ENCODE peak calls at places on chromosome 12, in four cellular contexts. One of them, this sample, is unnamed.

GRCh38 chr12:123119808-123120207 is 31.1 kb downstream of the PITPNM2 start:
- DNase-seq in CD8-positive, alpha-beta T cell: peak
- DNase-seq in mucosa of descending colon: no peak
- DNase-seq in BJ: no peak
- DNase-seq in this sample: no peak

GRCh38 chr12:51954465-51955361 is 3.2 kb downstream of the ACVR1B start:
- DNase-seq in BJ: no peak
- DNase-seq in CD8-positive, alpha-beta T cell: no peak
- DNase-seq in mucosa of descending colon: peak
- DNase-seq in this sample: no peak

GRCh38 chr12:24172773-24173447 is 223.4 kb upstream of the SOX5 start:
- DNase-seq in CD8-positive, alpha-beta T cell: no peak
- DNase-seq in mucosa of descending colon: no peak
- DNase-seq in BJ: no peak
- DNase-seq in this sample: no peak

GRCh38 chr12:47950856-47951468 is 12.4 kb upstream of the TMEM106C start:
- DNase-seq in mucosa of descending colon: no peak
- DNase-seq in CD8-positive, alpha-beta T cell: no peak
- DNase-seq in BJ: no peak
- DNase-seq in this sample: no peak

GRCh38 chr12:95224202-95225170 is 6.9 kb downstream of the VEZT start:
- DNase-seq in mucosa of descending colon: no peak
- DNase-seq in BJ: no peak
- DNase-seq in CD8-positive, alpha-beta T cell: no peak
- DNase-seq in this sample: no peak

GRCh38 chr12:23359975-23360638 is 589.4 kb downstream of the SOX5 start:
- DNase-seq in BJ: no peak
- DNase-seq in mucosa of descending colon: no peak
- DNase-seq in CD8-positive, alpha-beta T cell: no peak
- DNase-seq in this sample: peak

GRCh38 chr12:94644141-94644575 is 6.2 kb downstream of the TMCC3 start:
- DNase-seq in mucosa of descending colon: no peak
- DNase-seq in BJ: no peak
- DNase-seq in CD8-positive, alpha-beta T cell: peak
- DNase-seq in this sample: no peak

GRCh38 chr12:22851532-22851931 is 226.6 kb downstream of the ETNK1 start:
- DNase-seq in CD8-positive, alpha-beta T cell: no peak
- DNase-seq in BJ: no peak
- DNase-seq in mucosa of descending colon: no peak
- DNase-seq in this sample: no peak

GRCh38 chr12:64187370-64187769 is 34.7 kb downstream of the KICS2 start:
- DNase-seq in mucosa of descending colon: no peak
- DNase-seq in CD8-positive, alpha-beta T cell: no peak
- DNase-seq in BJ: no peak
- DNase-seq in this sample: no peak

GRCh38 chr12:42868291-42868690 is 278.7 kb upstream of the PRICKLE1 start:
- DNase-seq in CD8-positive, alpha-beta T cell: no peak
- DNase-seq in BJ: no peak
- DNase-seq in mucosa of descending colon: no peak
- DNase-seq in this sample: no peak

GRCh38 chr12:42871831-42872230 is 282.3 kb upstream of the PRICKLE1 start:
- DNase-seq in CD8-positive, alpha-beta T cell: no peak
- DNase-seq in BJ: no peak
- DNase-seq in mucosa of descending colon: no peak
- DNase-seq in this sample: no peak

DNA sequence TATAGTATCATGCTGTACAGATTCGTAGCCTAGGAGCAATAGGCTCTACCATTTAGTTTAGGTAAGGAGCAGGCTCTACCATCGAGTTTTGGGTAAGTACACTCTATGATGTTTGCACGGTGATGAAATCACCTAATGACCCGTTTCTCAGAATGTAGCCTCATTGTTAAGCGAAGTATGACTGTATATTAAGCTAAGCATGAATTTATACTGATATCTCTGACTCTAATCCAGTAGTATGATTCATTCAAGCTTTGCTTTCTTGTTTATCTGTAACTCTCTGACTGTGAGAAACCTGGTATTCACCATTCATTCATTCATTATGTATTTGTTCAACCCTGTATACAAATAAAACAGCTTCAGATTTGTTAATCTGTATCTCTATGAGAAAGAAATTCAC is 283.9 kb upstream of the PRICKLE1 start:
- DNase-seq in CD8-positive, alpha-beta T cell: no peak
- DNase-seq in mucosa of descending colon: no peak
- DNase-seq in BJ: no peak
- DNase-seq in this sample: no peak
- TF ChIP-seq CTCF in CD8-positive, alpha-beta T cell: no peak
- TF ChIP-seq CTCF in mucosa of descending colon: no peak
- TF ChIP-seq CTCF in BJ: no peak
- TF ChIP-seq CTCF in this sample: no peak

GRCh38 chr12:12537421-12537820 is 25.2 kb downstream of the DUSP16 start:
- DNase-seq in mucosa of descending colon: no peak
- DNase-seq in BJ: no peak
- DNase-seq in CD8-positive, alpha-beta T cell: no peak
- DNase-seq in this sample: no peak

GRCh38 chr12:12541782-12542181 is 20.9 kb downstream of the DUSP16 start:
- DNase-seq in BJ: no peak
- DNase-seq in mucosa of descending colon: no peak
- DNase-seq in CD8-positive, alpha-beta T cell: no peak
- DNase-seq in this sample: no peak

GRCh38 chr12:12540261-12541013 is 22.2 kb downstream of the DUSP16 start:
- DNase-seq in BJ: no peak
- DNase-seq in CD8-positive, alpha-beta T cell: no peak
- DNase-seq in mucosa of descending colon: no peak
- DNase-seq in this sample: no peak

GRCh38 chr12:12538535-12538934 is 24.1 kb downstream of the DUSP16 start:
- DNase-seq in mucosa of descending colon: no peak
- DNase-seq in CD8-positive, alpha-beta T cell: no peak
- DNase-seq in BJ: no peak
- DNase-seq in this sample: no peak

DNA sequence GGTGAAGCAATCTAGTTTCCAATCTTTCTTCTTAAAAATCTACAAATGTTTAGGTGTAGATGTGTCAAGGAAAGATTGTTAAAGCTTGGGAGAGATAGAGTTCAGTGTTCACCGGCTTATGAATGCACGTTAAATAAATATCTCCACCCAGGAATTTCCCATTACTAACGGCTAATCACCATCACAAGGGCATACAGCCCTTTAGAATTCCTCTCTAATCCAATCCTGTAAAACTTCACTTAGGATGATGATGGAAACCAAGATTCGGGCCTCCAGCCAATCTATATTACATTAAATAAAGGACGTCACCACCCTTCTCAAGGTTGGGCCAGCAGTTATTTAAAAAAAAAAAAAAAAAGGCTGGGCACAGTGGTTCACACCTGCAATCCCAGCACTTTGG is 23.3 kb downstream of the DUSP16 start:
- DNase-seq in CD8-positive, alpha-beta T cell: no peak
- DNase-seq in mucosa of descending colon: peak
- DNase-seq in BJ: no peak
- DNase-seq in this sample: no peak
- H3K4me3 ChIP-seq in CD8-positive, alpha-beta T cell: no peak
- H3K4me3 ChIP-seq in mucosa of descending colon: no peak
- H3K4me3 ChIP-seq in BJ: no peak
- H3K4me3 ChIP-seq in this sample: no peak

GRCh38 chr12:120314220-120314619 is 12.1 kb downstream of the SIRT4 start:
- DNase-seq in CD8-positive, alpha-beta T cell: no peak
- DNase-seq in BJ: no peak
- DNase-seq in mucosa of descending colon: no peak
- DNase-seq in this sample: no peak
- TF ChIP-seq CTCF in CD8-positive, alpha-beta T cell: no peak
- TF ChIP-seq CTCF in BJ: peak
- TF ChIP-seq CTCF in mucosa of descending colon: no peak
- TF ChIP-seq CTCF in this sample: peak

GRCh38 chr12:6211421-6211869 is 11.2 kb downstream of the CD9 start:
- DNase-seq in mucosa of descending colon: no peak
- DNase-seq in BJ: peak
- DNase-seq in CD8-positive, alpha-beta T cell: no peak
- DNase-seq in this sample: no peak
- H3K4me3 ChIP-seq in mucosa of descending colon: no peak
- H3K4me3 ChIP-seq in BJ: no peak
- H3K4me3 ChIP-seq in CD8-positive, alpha-beta T cell: no peak
- H3K4me3 ChIP-seq in this sample: no peak

GRCh38 chr12:106345739-106346138 is 11.8 kb upstream of the POLR3B start:
- DNase-seq in CD8-positive, alpha-beta T cell: no peak
- DNase-seq in mucosa of descending colon: peak
- DNase-seq in BJ: no peak
- DNase-seq in this sample: no peak
- TF ChIP-seq CTCF in CD8-positive, alpha-beta T cell: no peak
- TF ChIP-seq CTCF in mucosa of descending colon: peak
- TF ChIP-seq CTCF in BJ: peak
- TF ChIP-seq CTCF in this sample: peak

GRCh38 chr12:69529021-69529420 is 56.2 kb upstream of the CCT2 start:
- DNase-seq in BJ: no peak
- DNase-seq in mucosa of descending colon: no peak
- DNase-seq in CD8-positive, alpha-beta T cell: no peak
- DNase-seq in this sample: no peak

GRCh38 chr12:69534389-69534822 is 50.9 kb upstream of the CCT2 start:
- DNase-seq in CD8-positive, alpha-beta T cell: no peak
- DNase-seq in BJ: peak
- DNase-seq in mucosa of descending colon: peak
- DNase-seq in this sample: peak
- H3K4me3 ChIP-seq in CD8-positive, alpha-beta T cell: no peak
- H3K4me3 ChIP-seq in BJ: no peak
- H3K4me3 ChIP-seq in mucosa of descending colon: no peak
- H3K4me3 ChIP-seq in this sample: peak

DNA sequence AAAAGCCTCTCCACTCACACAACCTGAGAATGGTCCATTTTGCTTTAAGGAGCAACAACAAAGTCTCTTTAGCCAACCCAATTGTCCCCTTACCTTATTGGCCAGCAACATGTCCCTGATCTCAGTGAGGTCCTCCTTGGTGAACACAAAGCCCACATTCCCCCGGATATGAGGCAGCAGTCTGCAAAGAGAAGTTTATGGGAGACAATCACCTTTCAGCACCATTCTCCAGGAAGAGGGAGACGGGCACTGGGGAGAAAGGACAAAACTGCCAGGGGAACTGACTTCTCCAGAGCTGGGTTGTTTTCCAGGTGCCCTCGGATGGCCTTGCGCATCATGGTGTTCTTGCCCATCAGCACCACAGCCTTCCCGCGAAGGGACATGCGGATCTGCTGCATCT is 1.9 kb downstream of the RPLP0 start:
- DNase-seq in BJ: no peak
- DNase-seq in mucosa of descending colon: no peak
- DNase-seq in CD8-positive, alpha-beta T cell: no peak
- DNase-seq in this sample: no peak
- TF ChIP-seq CTCF in BJ: no peak
- TF ChIP-seq CTCF in mucosa of descending colon: no peak
- TF ChIP-seq CTCF in CD8-positive, alpha-beta T cell: no peak
- TF ChIP-seq CTCF in this sample: no peak

GRCh38 chr12:113239288-113239771 is 18.1 kb downstream of the TPCN1 start:
- DNase-seq in BJ: no peak
- DNase-seq in mucosa of descending colon: no peak
- DNase-seq in CD8-positive, alpha-beta T cell: no peak
- DNase-seq in this sample: no peak
- H3K4me3 ChIP-seq in BJ: no peak
- H3K4me3 ChIP-seq in mucosa of descending colon: no peak
- H3K4me3 ChIP-seq in CD8-positive, alpha-beta T cell: no peak
- H3K4me3 ChIP-seq in this sample: no peak